ENCODE peak calls at places on chromosome 14, in ten cellular contexts. E is IMR-90; L is adipocyte; N is astrocyte; B is neuronal stem cell; K is epithelial cell of esophagus; V is HCT116; J is AG04450; W is effector memory CD4-positive, alpha-beta T cell; G is fibroblast of pulmonary artery. R is an unnamed sample.
A peak's percentile ranks its signal among the peaks of the same experiment; 100 is the strongest.

GRCh38 chr14:102182901-102183619 is 43.4 kb downstream of the WDR20 start:
- DNase-seq in V (no peak), W (no peak), J (no peak), N (peak; percentile 79), K (peak; percentile 14), L (no peak), G (no peak), B (no peak), E (no peak), R (no peak)

GRCh38 chr14:79468491-79468890 is 742.8 kb downstream of the DIO2 start:
- DNase-seq in B (no peak), V (no peak), J (no peak), W (no peak), N (no peak), E (no peak), L (no peak), G (no peak), K (no peak), R (no peak)

GRCh38 chr14:34537677-34538009 is 1.9 kb downstream of the EAPP start:
- DNase-seq in K (no peak), J (no peak), L (no peak), W (no peak), G (no peak), V (no peak), E (no peak), N (no peak), B (no peak), R (no peak)

GRCh38 chr14:36070056-36071043 is 106.2 kb downstream of the PTCSC3 start:
- DNase-seq in L (peak; percentile 77), V (peak; percentile 55), N (peak; percentile 51), W (no peak), K (peak; percentile 86), E (peak; percentile 64), J (peak; percentile 32), G (peak; percentile 65), B (peak; percentile 56), R (peak; percentile 9)

GRCh38 chr14:24068711-24069410 is 2.5 kb upstream of the CPNE6 start:
- DNase-seq in V (no peak), E (no peak), L (no peak), J (no peak), B (no peak), G (no peak), N (no peak), K (no peak), W (no peak), R (no peak)

GRCh38 chr14:98189077-98189476 is 1082.9 kb downstream of the BCL11B start:
- DNase-seq in W (no peak), L (no peak), J (no peak), V (no peak), N (no peak), E (no peak), B (no peak), K (no peak), G (no peak), R (no peak)

GRCh38 chr14:89408907-89409675 is 7.9 kb downstream of the FOXN3 start:
- DNase-seq in B (no peak), V (no peak), E (no peak), W (no peak), G (no peak), N (no peak), J (no peak), K (peak; percentile 92), L (no peak), R (no peak)

GRCh38 chr14:35088514-35088913 is 33.3 kb downstream of the PPP2R3C start:
- DNase-seq in E (peak; percentile 19), L (no peak), W (no peak), N (peak; percentile 29), K (no peak), B (no peak), V (no peak), J (no peak), G (no peak), R (no peak)

GRCh38 chr14:95741051-95741490 is 27.1 kb upstream of the TCL1A start:
- DNase-seq in K (peak; percentile 47), N (no peak), L (peak; percentile 36), E (no peak), V (peak; percentile 7), J (no peak), B (no peak), G (no peak), W (no peak), R (no peak)

GRCh38 chr14:101716956-101717662 is 44.4 kb upstream of the PPP2R5C start:
- DNase-seq in K (peak; percentile 41), W (no peak), J (no peak), V (no peak), L (no peak), B (no peak), E (no peak), G (no peak), N (no peak), R (no peak)

GRCh38 chr14:34128665-34129064 is 177.8 kb upstream of the EGLN3 start:
- DNase-seq in W (no peak), B (no peak), J (no peak), G (no peak), N (no peak), L (no peak), K (no peak), V (no peak), E (no peak), R (no peak)

GRCh38 chr14:20662968-20663731 is 21.2 kb upstream of the RNASE4 start:
- DNase-seq in J (no peak), B (peak; percentile 51), G (peak; percentile 66), W (peak; percentile 72), V (peak; percentile 92), L (peak; percentile 33), K (peak; percentile 89), E (peak; percentile 55), N (peak; percentile 6), R (no peak)
- H3K4me3 ChIP-seq in J (peak overlapping the region; percentile 22), B (peak overlapping the region; percentile 77), G (peak overlapping the region; percentile 30), W (peak overlapping the region; percentile 32), V (peak overlapping the region; percentile 48), L (peak overlapping the region; percentile 45), K (peak overlapping the region; percentile 46), E (no peak overlapping the region), N (no peak overlapping the region), R (peak overlapping the region; percentile 24)

DNA sequence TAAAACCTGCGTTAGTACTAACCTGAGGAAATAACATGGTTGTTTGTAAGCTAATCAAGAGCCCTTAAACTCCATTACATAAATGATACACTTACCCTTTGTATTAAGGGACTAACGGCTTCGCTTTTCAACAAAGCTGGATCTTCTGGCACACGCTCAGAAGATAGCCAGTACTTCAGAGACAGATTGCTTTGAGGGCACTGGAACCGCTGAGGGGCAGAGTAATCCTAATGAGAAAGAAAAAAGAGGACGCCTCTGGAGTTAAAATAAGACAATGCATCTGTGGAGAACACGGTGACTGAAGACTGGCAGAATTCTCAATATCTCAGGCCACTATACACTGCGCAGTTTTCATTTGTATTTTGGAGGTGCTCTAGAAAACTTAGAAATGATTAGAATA is 1.5 kb upstream of the KTN1 start:
- DNase-seq in K (no peak), N (no peak), W (no peak), E (no peak), L (no peak), V (no peak), B (no peak), J (no peak), G (no peak), R (no peak)
- H3K4me3 ChIP-seq in K (peak overlapping the region; percentile 77), N (no peak overlapping the region), W (no peak overlapping the region), E (peak overlapping the region; percentile 98), L (peak overlapping the region; percentile 96), V (peak overlapping the region; percentile 54), B (no peak overlapping the region), J (peak overlapping the region; percentile 79), G (peak overlapping the region; percentile 76), R (no peak overlapping the region)

GRCh38 chr14:55109846-55110245 is 19.2 kb upstream of the LGALS3 start:
- DNase-seq in J (no peak), L (no peak), V (no peak), G (no peak), K (no peak), W (no peak), N (no peak), B (no peak), E (no peak), R (no peak)

GRCh38 chr14:55104051-55104954 is 24.7 kb upstream of the LGALS3 start:
- DNase-seq in E (no peak), G (no peak), K (no peak), J (no peak), L (no peak), B (no peak), W (no peak), V (no peak), N (no peak), R (no peak)

GRCh38 chr14:55105991-55106390 is 23.1 kb upstream of the LGALS3 start:
- DNase-seq in G (no peak), L (no peak), K (no peak), J (no peak), V (no peak), N (no peak), W (no peak), B (no peak), E (no peak), R (no peak)

GRCh38 chr14:55111122-55111705 is 17.8 kb upstream of the LGALS3 start:
- DNase-seq in N (no peak), K (no peak), G (no peak), E (no peak), W (no peak), L (no peak), B (no peak), V (no peak), J (no peak), R (no peak)

DNA sequence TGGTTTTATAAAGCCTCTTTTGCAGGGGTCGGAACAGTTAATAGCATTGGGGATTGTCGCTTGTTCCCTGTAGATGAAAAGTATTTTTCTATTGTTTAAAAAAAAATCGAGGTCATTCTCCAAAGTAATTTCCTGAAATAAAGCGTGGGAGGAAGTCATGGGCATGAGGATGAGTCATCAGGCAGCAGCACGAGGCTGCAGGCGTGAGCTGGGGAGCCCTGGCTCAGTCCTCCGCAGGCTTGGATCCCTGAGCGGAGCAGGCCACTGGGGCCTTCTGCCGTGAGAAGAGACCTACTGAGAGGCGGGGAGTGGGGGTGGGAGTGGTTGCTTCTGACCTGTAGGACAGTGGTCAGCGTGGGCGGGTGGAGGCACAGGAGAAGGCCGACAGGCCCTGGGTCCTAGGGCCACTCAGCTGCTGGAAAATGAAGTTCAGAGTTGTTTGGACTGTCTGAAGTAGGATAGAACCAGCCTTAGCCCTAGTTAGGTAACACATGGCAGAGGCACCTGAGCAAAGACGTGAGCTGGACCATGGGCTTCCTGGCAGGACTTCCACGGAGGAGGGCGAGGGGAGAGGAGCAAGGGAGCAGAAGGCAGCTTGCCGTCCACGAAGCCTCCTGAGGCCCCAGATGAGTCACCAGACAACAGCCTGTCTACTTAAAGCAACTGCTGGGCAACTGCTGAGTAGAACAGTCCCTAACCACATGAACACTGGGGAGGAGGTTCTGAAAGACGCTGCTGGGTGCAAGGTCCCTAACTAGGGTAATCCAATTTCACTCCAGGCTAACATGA is 21.1 kb upstream of the LGALS3 start:
- DNase-seq in N (peak; percentile 97), L (peak; percentile 97), B (no peak), V (peak; percentile 91), W (peak; percentile 41), K (peak; percentile 92), E (peak; percentile 98), G (peak; percentile 99), J (peak; percentile 93), R (peak; percentile 97)
- H3K4me3 ChIP-seq in N (peak overlapping the region; percentile 30), L (peak overlapping the region; percentile 69), B (no peak overlapping the region), V (peak overlapping the region; percentile 15), W (no peak overlapping the region), K (no peak overlapping the region), E (no peak overlapping the region), G (no peak overlapping the region), J (peak overlapping the region; percentile 38), R (no peak overlapping the region)

DNA sequence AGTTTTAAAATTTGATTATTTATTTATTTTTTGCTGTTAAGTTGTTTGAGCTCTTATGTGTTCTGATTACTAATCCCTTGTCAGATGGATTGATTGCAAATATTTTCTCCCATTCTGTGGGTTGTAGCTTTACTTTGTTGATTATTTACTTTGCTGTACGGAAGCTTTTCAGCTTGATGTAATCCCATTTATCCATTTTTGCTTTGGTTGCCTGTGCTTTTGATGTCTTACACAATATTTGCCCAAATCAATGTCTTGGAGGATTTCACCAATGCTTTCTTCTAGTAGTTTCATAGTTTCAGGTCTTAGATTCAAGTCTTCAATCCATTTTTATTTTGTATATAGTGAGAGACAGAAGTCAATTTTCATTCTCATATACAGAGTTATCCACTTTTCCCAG is 56.5 kb upstream of the PCNX4 start:
- DNase-seq in E (no peak), W (no peak), N (no peak), G (no peak), L (no peak), B (no peak), K (no peak), V (no peak), J (no peak), R (no peak)
- H3K4me3 ChIP-seq in E (no peak overlapping the region), W (no peak overlapping the region), N (no peak overlapping the region), G (no peak overlapping the region), L (no peak overlapping the region), B (no peak overlapping the region), K (no peak overlapping the region), V (no peak overlapping the region), J (no peak overlapping the region), R (no peak overlapping the region)